ENCODE peak calls at places on chromosomes 4 and X, in ten cellular contexts. B is heart left ventricle; W is body of pancreas; N is HFFc6; Y is heart right ventricle; H is CD4-positive, alpha-beta T cell; P is astrocyte of the spinal cord; F is GM12865; I is astrocyte; S is HCT116. D is an unnamed sample.

GRCh38 chr4:101230806-101231426 is 116.4 kb downstream of the PPP3CA start:
- DNase-seq in I (no peak), N (peak; percentile 33), B (no peak), P (no peak), S (no peak), Y (no peak), H (no peak), W (no peak), F (no peak), D (no peak)

GRCh38 chrX:140712413-140713173 is 3.0 kb downstream of the LINC00632 start:
- DNase-seq in S (no peak), F (peak; percentile 33), H (peak; percentile 46), B (peak; percentile 56), W (peak; percentile 33), P (peak; percentile 82), I (peak; percentile 50), Y (peak; percentile 58), N (peak; percentile 1), D (no peak)

GRCh38 chr4:176839656-176840055 is 46.9 kb upstream of the VEGFC start:
- DNase-seq in Y (no peak), I (no peak), S (no peak), W (no peak), F (no peak), B (no peak), N (peak; percentile 41), P (no peak), H (no peak), D (no peak)

GRCh38 chr4:185721190-185721948 is 90.6 kb downstream of the SORBS2 start:
- DNase-seq in P (no peak), H (no peak), N (no peak), F (no peak), I (no peak), Y (no peak), W (no peak), B (no peak), S (no peak), D (no peak)

GRCh38 chr4:127214936-127215335 is 417.8 kb upstream of the INTU start:
- DNase-seq in W (no peak), Y (no peak), N (no peak), I (no peak), S (no peak), B (no peak), F (no peak), P (no peak), H (no peak), D (no peak)

GRCh38 chrX:49868739-49869138 is 10.5 kb upstream of the USP27X start:
- DNase-seq in S (no peak), W (no peak), B (no peak), N (no peak), Y (no peak), H (no peak), F (no peak), P (no peak), I (no peak), D (no peak)

GRCh38 chr4:26459054-26459755 is 31.1 kb downstream of the CCKAR start:
- DNase-seq in S (peak; percentile 61), B (no peak), N (peak; percentile 67), F (peak; percentile 69), H (no peak), Y (no peak), P (peak; percentile 72), I (peak; percentile 71), W (peak; percentile 29), D (no peak)

GRCh38 chr4:181821039-181822004 is 421.9 kb upstream of the TENM3 start:
- DNase-seq in F (no peak), H (no peak), I (peak; percentile 86), Y (no peak), W (no peak), B (no peak), N (peak; percentile 8), P (peak; percentile 68), S (no peak), D (no peak)

GRCh38 chr4:126202226-126202625 is 887.5 kb downstream of the FAT4 start:
- DNase-seq in S (no peak), W (no peak), I (no peak), F (no peak), B (no peak), Y (no peak), H (no peak), P (no peak), N (no peak), D (no peak)

GRCh38 chrX:124226129-124226528 is 106.3 kb upstream of the TEX13D start:
- DNase-seq in I (no peak), H (no peak), N (no peak), S (no peak), F (no peak), W (no peak), B (no peak), P (no peak), Y (no peak), D (no peak)

GRCh38 chr4:81215219-81215892 is at the start of gene PRKG2:
- DNase-seq in S (no peak), B (no peak), N (no peak), P (peak; percentile 11), I (peak; percentile 1), W (no peak), F (no peak), H (no peak), Y (no peak), D (peak; percentile 58)

GRCh38 chr4:3657917-3658913 is 108.0 kb upstream of the ADRA2C start:
- DNase-seq in P (peak; percentile 19), Y (peak; percentile 29), B (peak; percentile 43), H (no peak), N (peak; percentile 93), I (peak; percentile 53), W (peak; percentile 27), S (no peak), F (no peak), D (no peak)

GRCh38 chrX:1239681-1240142 is 27.3 kb upstream of the CRLF2 start:
- DNase-seq in I (no peak), F (peak; percentile 81), N (no peak), W (peak; percentile 82), Y (peak; percentile 48), H (no peak), B (peak; percentile 67), S (no peak), P (no peak), D (no peak)

GRCh38 chrX:30577362-30577961 is at the start of gene TASL:
- DNase-seq in H (no peak), B (no peak), P (no peak), I (no peak), S (no peak), Y (no peak), N (no peak), F (peak; percentile 92), W (peak; percentile 7), D (no peak)

GRCh38 chr4:123398803-123399637 is 2.4 kb downstream of the SPRY1 start:
- DNase-seq in N (peak; percentile 32), I (peak; percentile 68), F (peak; percentile 70), P (peak; percentile 78), H (peak; percentile 31), Y (peak; percentile 54), W (peak; percentile 64), S (peak; percentile 12), B (peak; percentile 66), D (peak; percentile 54)
- TF ChIP-seq CTCF in N (peak; percentile 34), I (no peak), F (no peak), P (peak; percentile 26), H (no peak), Y (no peak), W (no peak), S (no peak), B (peak; percentile 9), D (no peak)

GRCh38 chr4:77306496-77306895 is 149.5 kb downstream of the CCNG2 start:
- DNase-seq in S (no peak), I (no peak), N (no peak), Y (no peak), F (no peak), W (peak; percentile 60), P (no peak), H (no peak), B (no peak), D (no peak)

GRCh38 chr4:77309496-77309895 is 152.5 kb downstream of the CCNG2 start:
- DNase-seq in W (no peak), S (no peak), H (no peak), F (no peak), I (no peak), Y (no peak), P (no peak), N (no peak), B (no peak), D (no peak)

GRCh38 chr4:77305766-77306165 is 148.8 kb downstream of the CCNG2 start:
- DNase-seq in P (no peak), F (no peak), H (no peak), Y (no peak), W (no peak), N (no peak), I (no peak), B (no peak), S (no peak), D (no peak)

GRCh38 chr4:77310931-77311330 is 153.9 kb downstream of the CCNG2 start:
- DNase-seq in S (no peak), Y (no peak), P (no peak), N (no peak), B (no peak), W (no peak), F (no peak), I (peak; percentile 8), H (no peak), D (no peak)

GRCh38 chr4:77308843-77309242 is 151.8 kb downstream of the CCNG2 start:
- DNase-seq in Y (no peak), N (peak; percentile 33), I (peak; percentile 3), H (no peak), S (peak; percentile 10), W (peak; percentile 19), B (no peak), P (peak; percentile 8), F (peak; percentile 41), D (no peak)
- TF ChIP-seq CTCF in Y (no peak), N (peak; percentile 76), I (peak; percentile 45), H (no peak), S (peak; percentile 62), W (peak; percentile 69), B (no peak), P (peak; percentile 38), F (peak; percentile 40), D (peak; percentile 58)

DNA sequence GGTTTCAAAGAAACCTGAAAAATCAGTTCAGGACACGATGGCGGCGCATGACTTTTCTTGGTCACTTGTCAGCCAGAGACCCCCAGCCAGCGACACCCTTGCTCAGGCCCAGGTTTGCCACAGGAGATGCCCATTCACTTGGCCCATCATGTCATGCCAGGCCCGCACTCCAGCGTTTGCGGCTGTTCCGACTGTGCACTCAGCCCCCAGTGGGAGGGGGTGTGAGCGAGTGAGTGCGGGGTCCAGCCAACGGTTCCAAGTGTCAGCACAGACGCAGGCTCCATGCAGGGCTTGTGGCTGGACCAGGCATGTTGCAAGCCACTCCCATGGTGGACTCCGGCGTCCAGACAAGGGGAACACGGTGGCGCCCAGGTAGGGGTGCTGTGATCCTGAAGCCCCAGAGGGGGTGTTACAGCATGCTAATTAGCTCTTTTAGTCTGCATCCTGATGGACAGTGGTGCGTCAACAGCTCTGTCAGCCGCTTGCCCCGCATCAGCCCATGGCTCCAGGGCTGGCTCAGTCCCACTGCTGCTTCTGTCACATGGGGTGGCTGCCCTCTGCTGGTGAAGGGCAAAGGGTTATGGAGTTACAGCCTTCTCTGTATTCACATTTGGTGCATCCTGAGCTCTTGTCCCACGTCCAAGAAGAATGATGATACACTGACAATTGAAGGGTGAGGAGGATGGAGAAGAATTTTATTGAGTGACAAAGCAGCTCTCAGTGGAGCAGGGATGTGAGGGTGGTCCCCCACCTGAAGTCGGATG is 3.7 kb upstream of the MAEA start:
- DNase-seq in P (no peak), W (peak; percentile 51), I (no peak), F (peak; percentile 74), S (no peak), Y (no peak), N (peak; percentile 10), H (peak; percentile 32), B (no peak), D (peak; percentile 83)
- TF ChIP-seq CTCF in P (no peak), W (peak; percentile 22), I (no peak), F (peak; percentile 51), S (peak; percentile 27), Y (no peak), N (peak; percentile 64), H (no peak), B (no peak), D (peak; percentile 76)

GRCh38 chr4:108018884-108019187 is 29.1 kb downstream of the HADH start:
- DNase-seq in B (no peak), I (no peak), N (no peak), H (no peak), F (no peak), S (no peak), W (no peak), Y (no peak), P (no peak), D (no peak)
- TF ChIP-seq CTCF in B (no peak), I (no peak), N (peak; percentile 46), H (peak; percentile 9), F (no peak), S (no peak), W (no peak), Y (no peak), P (no peak), D (no peak)

D was measured in WERI-Rb-1.